ENCODE peak calls at places on chromosomes 4 and X, in five cellular contexts. One of them, this sample, is unnamed.

GRCh38 chr4:53584658-53585057 is 6.6 kb downstream of the LNX1 start:
- DNase-seq in BE2C: no peak
- DNase-seq in body of pancreas: no peak
- DNase-seq in HCT116: no peak
- DNase-seq in brain microvascular endothelial cell: no peak
- DNase-seq in this sample: no peak

GRCh38 chr4:137390707-137391106 is 141.6 kb downstream of the PCDH18 start:
- DNase-seq in body of pancreas: no peak
- DNase-seq in brain microvascular endothelial cell: no peak
- DNase-seq in HCT116: no peak
- DNase-seq in BE2C: no peak
- DNase-seq in this sample: peak; percentile 73

GRCh38 chrX:332916-333610 is 14.5 kb upstream of the GTPBP6 start:
- DNase-seq in HCT116: no peak
- DNase-seq in brain microvascular endothelial cell: no peak
- DNase-seq in body of pancreas: no peak
- DNase-seq in BE2C: no peak
- DNase-seq in this sample: no peak

GRCh38 chr4:188041721-188042120 is 46.1 kb downstream of the ZFP42 start:
- DNase-seq in body of pancreas: no peak
- DNase-seq in brain microvascular endothelial cell: no peak
- DNase-seq in HCT116: no peak
- DNase-seq in BE2C: no peak
- DNase-seq in this sample: no peak

GRCh38 chr4:23903859-23904438 is 14.1 kb upstream of the PPARGC1A start:
- DNase-seq in brain microvascular endothelial cell: no peak
- DNase-seq in HCT116: no peak
- DNase-seq in BE2C: peak; percentile 21
- DNase-seq in body of pancreas: peak; percentile 6
- DNase-seq in this sample: no peak

GRCh38 chr4:158991534-158992155 is 111.2 kb upstream of the RAPGEF2 start:
- DNase-seq in brain microvascular endothelial cell: no peak
- DNase-seq in BE2C: no peak
- DNase-seq in HCT116: no peak
- DNase-seq in body of pancreas: no peak
- DNase-seq in this sample: no peak

GRCh38 chrX:47771473-47771872 is 65.2 kb upstream of the ZNF81 start:
- DNase-seq in body of pancreas: no peak
- DNase-seq in brain microvascular endothelial cell: no peak
- DNase-seq in BE2C: no peak
- DNase-seq in HCT116: no peak
- DNase-seq in this sample: no peak

GRCh38 chr4:88599714-88600113 is 7.4 kb downstream of the HERC3 start:
- DNase-seq in brain microvascular endothelial cell: no peak
- DNase-seq in body of pancreas: no peak
- DNase-seq in HCT116: no peak
- DNase-seq in BE2C: no peak
- DNase-seq in this sample: no peak

GRCh38 chrX:6778547-6779231 is 243.8 kb upstream of the VCX3A start:
- DNase-seq in BE2C: no peak
- DNase-seq in body of pancreas: peak; percentile 68
- DNase-seq in HCT116: no peak
- DNase-seq in brain microvascular endothelial cell: no peak
- DNase-seq in this sample: no peak

GRCh38 chr4:183580370-183580769 is 75.5 kb downstream of the ING2 start:
- DNase-seq in HCT116: no peak
- DNase-seq in BE2C: no peak
- DNase-seq in brain microvascular endothelial cell: no peak
- DNase-seq in body of pancreas: no peak
- DNase-seq in this sample: no peak

GRCh38 chrX:23819385-23820234 is 36.6 kb downstream of the SAT1 start:
- DNase-seq in body of pancreas: no peak
- DNase-seq in HCT116: no peak
- DNase-seq in brain microvascular endothelial cell: peak; percentile 41
- DNase-seq in BE2C: no peak
- DNase-seq in this sample: no peak

GRCh38 chr4:1766336-1767057 is 26.6 kb upstream of the FGFR3 start:
- DNase-seq in body of pancreas: peak; percentile 53
- DNase-seq in HCT116: no peak
- DNase-seq in brain microvascular endothelial cell: no peak
- DNase-seq in BE2C: no peak
- DNase-seq in this sample: no peak

DNA sequence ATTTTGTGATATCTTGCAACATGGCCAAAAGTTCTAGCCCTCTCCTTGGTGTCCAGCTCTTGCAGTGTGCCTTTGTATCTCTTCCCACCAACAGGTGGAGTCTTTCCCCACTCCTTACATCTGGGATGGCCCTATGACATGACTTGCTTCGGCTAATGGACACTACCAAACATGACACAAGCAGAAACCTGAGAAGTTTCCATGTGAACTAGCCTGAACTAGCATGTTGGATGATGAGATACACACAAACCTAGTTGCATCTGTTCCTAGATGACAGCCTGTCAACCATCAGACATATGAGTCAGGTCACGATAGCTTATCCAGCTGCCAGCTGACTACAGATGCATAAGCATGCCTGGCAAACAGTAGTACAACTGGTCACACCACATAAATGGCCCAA is 207.5 kb upstream of the FTHL17 start:
- DNase-seq in HCT116: no peak
- DNase-seq in BE2C: peak; percentile 21
- DNase-seq in body of pancreas: no peak
- DNase-seq in brain microvascular endothelial cell: peak; percentile 12
- DNase-seq in this sample: no peak
- TF ChIP-seq CTCF in HCT116: no peak
- TF ChIP-seq CTCF in BE2C: peak; percentile 64
- TF ChIP-seq CTCF in body of pancreas: no peak
- TF ChIP-seq CTCF in brain microvascular endothelial cell: peak; percentile 59
- TF ChIP-seq CTCF in this sample: peak; percentile 45

GRCh38 chr4:155943610-155944329 is 9.9 kb downstream of the CTSO start:
- DNase-seq in HCT116: no peak
- DNase-seq in brain microvascular endothelial cell: no peak
- DNase-seq in body of pancreas: no peak
- DNase-seq in BE2C: no peak
- DNase-seq in this sample: no peak
- H3K4me3 ChIP-seq in HCT116: no peak overlapping the region
- H3K4me3 ChIP-seq in brain microvascular endothelial cell: no peak overlapping the region
- H3K4me3 ChIP-seq in body of pancreas: no peak overlapping the region
- H3K4me3 ChIP-seq in BE2C: no peak overlapping the region
- H3K4me3 ChIP-seq in this sample: no peak overlapping the region

GRCh38 chr4:129138762-129139496 is 43.0 kb downstream of the C4orf33 start:
- DNase-seq in BE2C: no peak
- DNase-seq in brain microvascular endothelial cell: no peak
- DNase-seq in body of pancreas: peak; percentile 37
- DNase-seq in HCT116: no peak
- DNase-seq in this sample: no peak
- H3K27me3 ChIP-seq in BE2C: no peaks in the 10 kb centered on the region
- H3K27me3 ChIP-seq in brain microvascular endothelial cell: no peaks in the 10 kb centered on the region
- H3K27me3 ChIP-seq in body of pancreas: no peaks in the 10 kb centered on the region
- H3K27me3 ChIP-seq in HCT116: no peaks in the 10 kb centered on the region
- H3K27me3 ChIP-seq in this sample: no peaks in the 10 kb centered on the region

GRCh38 chrX:97315939-97316338 is 432.2 kb downstream of the RPA4 start:
- DNase-seq in BE2C: no peak
- DNase-seq in body of pancreas: peak; percentile 33
- DNase-seq in brain microvascular endothelial cell: no peak
- DNase-seq in HCT116: no peak
- DNase-seq in this sample: no peak
- TF ChIP-seq CTCF in BE2C: peak; percentile 32
- TF ChIP-seq CTCF in body of pancreas: no peak
- TF ChIP-seq CTCF in brain microvascular endothelial cell: peak; percentile 15
- TF ChIP-seq CTCF in HCT116: no peak
- TF ChIP-seq CTCF in this sample: no peak

GRCh38 chr4:7295201-7295916 is 103.0 kb downstream of the SORCS2 start:
- DNase-seq in body of pancreas: peak; percentile 20
- DNase-seq in brain microvascular endothelial cell: no peak
- DNase-seq in BE2C: no peak
- DNase-seq in HCT116: no peak
- DNase-seq in this sample: no peak
- H3K4me3 ChIP-seq in body of pancreas: no peak overlapping the region
- H3K4me3 ChIP-seq in brain microvascular endothelial cell: no peak overlapping the region
- H3K4me3 ChIP-seq in BE2C: no peak overlapping the region
- H3K4me3 ChIP-seq in HCT116: no peak overlapping the region
- H3K4me3 ChIP-seq in this sample: no peak overlapping the region

DNA sequence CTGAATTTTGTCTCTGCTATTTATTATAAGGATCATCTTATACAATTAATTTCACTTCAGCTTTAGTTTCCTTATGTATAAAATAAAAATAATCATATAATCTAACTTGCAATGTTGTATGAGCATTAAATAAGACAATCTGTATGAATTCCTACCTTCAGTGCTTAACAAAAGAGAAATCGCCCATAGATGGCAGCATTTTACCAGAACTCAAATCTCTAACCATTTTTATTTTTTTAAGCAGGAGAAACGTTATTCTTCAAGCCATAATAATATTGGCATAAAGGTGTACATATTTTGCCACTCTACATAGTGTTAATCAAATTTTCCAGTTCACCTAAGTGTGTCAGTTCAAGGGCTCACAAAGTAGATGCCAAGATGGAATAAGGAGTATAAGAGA is 78.8 kb downstream of the TMEM47 start:
- DNase-seq in BE2C: no peak
- DNase-seq in HCT116: no peak
- DNase-seq in brain microvascular endothelial cell: peak; percentile 32
- DNase-seq in body of pancreas: no peak
- DNase-seq in this sample: no peak
- H3K27me3 ChIP-seq in BE2C: no peaks in the 10 kb centered on the region
- H3K27me3 ChIP-seq in HCT116: no peaks in the 10 kb centered on the region
- H3K27me3 ChIP-seq in brain microvascular endothelial cell: no peaks in the 10 kb centered on the region
- H3K27me3 ChIP-seq in body of pancreas: no peaks in the 10 kb centered on the region
- H3K27me3 ChIP-seq in this sample: no peaks in the 10 kb centered on the region

This sample was measured in BJ.